ENCODE peak calls at places on chromosomes 2 and 18, in ten cellular contexts. O, N, C, G, S, Y, F, T, X and D are unnamed samples.

GRCh38 chr2:66667288-66667780 is 232.4 kb downstream of the MEIS1 start:
- DNase-seq in C (no peak), O (no peak), S (no peak), F (no peak), N (no peak), X (peak), G (no peak), Y (no peak), T (peak), D (no peak)

GRCh38 chr2:110742412-110742811 is 10.0 kb downstream of the ACOXL start:
- DNase-seq in N (no peak), S (no peak), T (no peak), C (no peak), G (no peak), O (no peak), F (no peak), Y (no peak), X (no peak), D (no peak)

GRCh38 chr2:201257941-201258665 is 2.2 kb upstream of the CASP8 start:
- DNase-seq in N (peak), Y (peak), O (peak), G (peak), C (no peak), X (peak), S (peak), T (peak), F (no peak), D (peak)

GRCh38 chr2:208025037-208025813 is at the start of gene PLEKHM3:
- DNase-seq in T (peak), Y (peak), S (peak), G (peak), X (peak), O (peak), C (peak), N (peak), F (peak), D (peak)

GRCh38 chr18:8989855-8990254 is 112.6 kb upstream of the NDUFV2 start:
- DNase-seq in N (no peak), X (no peak), O (no peak), C (no peak), T (no peak), G (no peak), Y (no peak), F (no peak), S (no peak), D (no peak)

GRCh38 chr2:118584380-118584779 is 263.1 kb downstream of the EN1 start:
- DNase-seq in F (no peak), Y (no peak), S (no peak), G (no peak), C (no peak), T (no peak), X (no peak), O (no peak), N (no peak), D (no peak)

GRCh38 chr2:143732076-143732475 is 602.9 kb downstream of the ARHGAP15 start:
- DNase-seq in F (no peak), N (no peak), X (no peak), C (no peak), S (no peak), T (no peak), O (no peak), G (no peak), Y (no peak), D (no peak)

GRCh38 chr2:82282111-82282882 is 1977.7 kb upstream of the LRRTM1 start:
- DNase-seq in O (no peak), T (no peak), C (no peak), Y (no peak), X (no peak), S (no peak), G (no peak), N (peak), F (no peak), D (no peak)

GRCh38 chr2:177429688-177430325 is 37.2 kb downstream of the AGPS start:
- DNase-seq in N (no peak), C (no peak), G (peak), T (no peak), O (no peak), Y (peak), S (peak), X (no peak), F (no peak), D (peak)

GRCh38 chr2:41937464-41937861 is 110.4 kb upstream of the PKDCC start:
- DNase-seq in Y (no peak), T (no peak), S (no peak), O (no peak), C (no peak), F (no peak), X (no peak), G (no peak), N (no peak), D (no peak)

GRCh38 chr2:152328013-152328412 is 7.0 kb upstream of the FMNL2 start:
- DNase-seq in F (no peak), X (no peak), T (no peak), G (no peak), O (no peak), N (no peak), C (no peak), Y (no peak), S (no peak), D (no peak)

GRCh38 chr2:28346587-28346986 is 46.1 kb upstream of the FOSL2 start:
- DNase-seq in T (no peak), X (no peak), N (no peak), F (no peak), S (peak), G (peak), Y (no peak), C (peak), O (no peak), D (peak)

GRCh38 chr18:48514786-48515185 is 24.0 kb upstream of the CTIF start:
- DNase-seq in X (no peak), O (no peak), C (peak), Y (no peak), T (no peak), F (peak), N (peak), S (no peak), G (no peak), D (no peak)

GRCh38 chr2:138727956-138728355 is 52.2 kb downstream of the NXPH2 start:
- DNase-seq in G (no peak), S (no peak), X (no peak), T (no peak), N (no peak), C (no peak), F (no peak), Y (no peak), O (no peak), D (no peak)

GRCh38 chr18:68607852-68608251 is 107.1 kb downstream of the TMX3 start:
- DNase-seq in X (no peak), T (no peak), S (no peak), O (no peak), F (no peak), N (no peak), Y (no peak), C (no peak), G (no peak), D (no peak)

GRCh38 chr2:121974919-121975654 is 219.6 kb downstream of the TSN start:
- DNase-seq in S (peak), T (peak), Y (peak), O (no peak), G (peak), F (peak), C (peak), N (peak), X (peak), D (peak)

GRCh38 chr2:85888020-85888744 is 608 bp downstream of the ST3GAL5 start:
- DNase-seq in G (no peak), Y (no peak), O (peak), T (no peak), N (peak), S (no peak), F (peak), X (peak), C (peak), D (peak)

GRCh38 chr18:31658670-31659573 is 25.5 kb downstream of the B4GALT6 start:
- DNase-seq in F (no peak), Y (no peak), O (no peak), C (no peak), T (peak), G (no peak), N (no peak), X (peak), S (no peak), D (no peak)

GRCh38 chr2:127226520-127227263 is 6.6 kb upstream of the CYP27C1 start:
- DNase-seq in G (peak), O (no peak), N (no peak), X (no peak), S (peak), Y (peak), C (no peak), T (peak), F (no peak), D (peak)

GRCh38 chr18:7871560-7872456 is 304.7 kb downstream of the PTPRM start:
- DNase-seq in C (no peak), O (no peak), F (no peak), X (no peak), N (no peak), G (peak), S (no peak), Y (no peak), T (no peak), D (no peak)

GRCh38 chr2:26901326-26902183 is 53.6 kb downstream of the DPYSL5 start:
- DNase-seq in C (peak), X (no peak), Y (no peak), N (peak), O (no peak), F (peak), S (no peak), T (no peak), G (no peak), D (no peak)

GRCh38 chr2:37648316-37649011 is 23.0 kb downstream of the CDC42EP3 start:
- DNase-seq in X (peak), F (no peak), N (no peak), C (no peak), O (no peak), T (peak), S (no peak), Y (no peak), G (peak), D (no peak)

GRCh38 chr2:205984381-205984780 is 101.6 kb downstream of the INO80D start:
- DNase-seq in T (no peak), S (no peak), X (no peak), C (no peak), O (no peak), N (no peak), Y (no peak), G (no peak), F (no peak), D (no peak)

GRCh38 chr18:10381951-10382350 is 72.5 kb upstream of the APCDD1 start:
- DNase-seq in G (no peak), N (no peak), S (no peak), T (no peak), C (no peak), O (no peak), Y (no peak), X (no peak), F (no peak), D (no peak)

GRCh38 chr2:160409480-160409879 is 84.1 kb downstream of the RBMS1 start:
- DNase-seq in X (no peak), T (no peak), C (no peak), G (no peak), N (no peak), O (no peak), S (no peak), F (no peak), Y (no peak), D (no peak)

GRCh38 chr2:147288131-147288530 is 556.7 kb upstream of the ACVR2A start:
- DNase-seq in S (no peak), C (no peak), X (no peak), F (no peak), N (no peak), Y (no peak), O (no peak), T (no peak), G (no peak), D (no peak)

GRCh38 chr18:32343634-32344033 is 127.0 kb downstream of the GAREM1 start:
- DNase-seq in N (no peak), S (no peak), X (no peak), F (no peak), T (no peak), G (no peak), C (no peak), Y (no peak), O (no peak), D (no peak)